ENCODE peak calls at places on chromosomes 1 and 21, in ten cellular contexts. H, K, N, Z, J, D, Q, V, B and O are unnamed samples.

GRCh38 chr1:237864338-237865244 is 26.1 kb downstream of the ZP4 start:
- DNase-seq in Q (peak), Z (no peak), B (peak), D (peak), H (no peak), N (no peak), V (peak), K (peak), J (no peak), O (no peak)

GRCh38 chr1:58006421-58007032 is 540.0 kb downstream of the OMA1 start:
- DNase-seq in K (no peak), D (no peak), Q (no peak), V (no peak), H (no peak), J (no peak), N (no peak), Z (no peak), B (no peak), O (no peak)

GRCh38 chr1:179080866-179081695 is 789 bp upstream of the TOR3A start:
- DNase-seq in V (no peak), D (no peak), J (peak), Z (no peak), H (no peak), B (no peak), N (peak), K (peak), Q (no peak), O (no peak)

GRCh38 chr1:17010601-17011438 is 908 bp downstream of the ATP13A2 start:
- DNase-seq in K (no peak), N (no peak), B (peak), Q (peak), H (peak), V (peak), Z (no peak), J (no peak), D (peak), O (peak)

GRCh38 chr1:98674075-98674781 is 12.7 kb downstream of the SNX7 start:
- DNase-seq in J (no peak), N (no peak), D (peak), Z (no peak), V (no peak), Q (no peak), H (no peak), B (no peak), K (no peak), O (no peak)

GRCh38 chr1:38818706-38819439 is 40.7 kb downstream of the RRAGC start:
- DNase-seq in Z (no peak), K (no peak), V (no peak), N (no peak), J (no peak), B (no peak), Q (no peak), D (no peak), H (no peak), O (no peak)

GRCh38 chr1:111197598-111198289 is 2.7 kb downstream of the DENND2D start:
- DNase-seq in Q (no peak), J (peak), D (peak), B (no peak), H (no peak), Z (no peak), K (no peak), N (peak), V (no peak), O (no peak)

GRCh38 chr1:21861602-21862429 is 49.8 kb downstream of the LDLRAD2 start:
- DNase-seq in V (no peak), N (no peak), K (no peak), H (no peak), Z (no peak), D (peak), B (no peak), Q (peak), J (no peak), O (no peak)

GRCh38 chr1:115952547-115952946 is 23.8 kb upstream of the SLC22A15 start:
- DNase-seq in D (no peak), H (no peak), B (peak), K (no peak), V (no peak), Q (no peak), Z (no peak), J (no peak), N (no peak), O (no peak)

GRCh38 chr1:158969166-158969565 is 37.8 kb downstream of the PYHIN1 start:
- DNase-seq in V (no peak), J (no peak), Z (no peak), B (no peak), N (no peak), Q (no peak), K (no peak), D (no peak), H (no peak), O (no peak)

GRCh38 chr1:8671313-8671917 is 146.0 kb downstream of the RERE start:
- DNase-seq in B (peak), Z (no peak), H (peak), J (no peak), N (no peak), Q (peak), K (peak), V (peak), D (peak), O (no peak)

GRCh38 chr1:231750296-231750695 is 123.7 kb downstream of the DISC1 start:
- DNase-seq in V (no peak), K (no peak), H (no peak), Q (no peak), J (no peak), B (no peak), N (no peak), D (no peak), Z (no peak), O (no peak)

GRCh38 chr1:7402548-7402850 is 368.6 kb upstream of the VAMP3 start:
- DNase-seq in Z (no peak), N (no peak), Q (no peak), B (no peak), K (no peak), J (no peak), D (no peak), V (no peak), H (no peak), O (no peak)

GRCh38 chr1:71037829-71038620 is 9.6 kb downstream of the PTGER3 start:
- DNase-seq in Q (no peak), D (no peak), K (no peak), J (no peak), V (no peak), B (no peak), H (no peak), N (no peak), Z (no peak), O (no peak)

GRCh38 chr1:28247603-28248272 is 11.6 kb upstream of the SESN2 start:
- DNase-seq in J (no peak), D (no peak), K (no peak), B (no peak), Z (no peak), Q (no peak), H (no peak), N (no peak), V (no peak), O (no peak)

GRCh38 chr1:9760824-9761223 is 62.9 kb downstream of the CLSTN1 start:
- DNase-seq in Z (no peak), D (no peak), B (no peak), N (no peak), Q (no peak), J (no peak), H (no peak), V (no peak), K (no peak), O (no peak)

GRCh38 chr1:245599413-245600174 is 444.8 kb downstream of the KIF26B start:
- DNase-seq in Z (no peak), N (no peak), J (no peak), K (no peak), D (peak), B (peak), V (no peak), Q (peak), H (no peak), O (no peak)

GRCh38 chr1:241695454-241696171 is 43.5 kb downstream of the WDR64 start:
- DNase-seq in N (no peak), V (no peak), B (no peak), J (no peak), H (no peak), Q (no peak), D (no peak), Z (no peak), K (no peak), O (no peak)

GRCh38 chr1:150562384-150563339 is 13.5 kb downstream of the ADAMTSL4 start:
- DNase-seq in H (no peak), J (peak), N (peak), K (peak), Q (no peak), D (no peak), B (no peak), Z (no peak), V (no peak), O (no peak)

GRCh38 chr1:214404571-214405213 is 123.7 kb downstream of the SMYD2 start:
- DNase-seq in B (no peak), J (no peak), N (no peak), Q (no peak), V (no peak), D (no peak), K (peak), H (no peak), Z (no peak), O (no peak)

GRCh38 chr1:204837440-204838084 is 33.1 kb upstream of the NFASC start:
- DNase-seq in J (no peak), Q (peak), Z (no peak), B (peak), D (peak), N (no peak), H (no peak), K (peak), V (no peak), O (no peak)

GRCh38 chr1:30846587-30846986 is 62.0 kb downstream of the SDC3 start:
- DNase-seq in Z (no peak), Q (no peak), D (no peak), K (no peak), N (no peak), B (no peak), V (no peak), H (no peak), J (no peak), O (no peak)

GRCh38 chr1:201016943-201017827 is 6.3 kb downstream of the KIF21B start:
- DNase-seq in K (no peak), B (no peak), H (no peak), Q (no peak), V (no peak), N (no peak), J (no peak), D (no peak), Z (no peak), O (no peak)

GRCh38 chr21:23951251-23951650 is 1656.0 kb downstream of the MRPL39 start:
- DNase-seq in N (no peak), Q (no peak), B (no peak), V (no peak), H (no peak), K (no peak), D (no peak), J (no peak), Z (no peak), O (no peak)

GRCh38 chr1:109579044-109579443 is 30.6 kb downstream of the GNAI3 start:
- DNase-seq in J (no peak), H (no peak), V (no peak), N (no peak), Q (peak), B (no peak), K (no peak), D (peak), Z (no peak), O (no peak)

GRCh38 chr1:109208847-109209463 is 4.8 kb upstream of the SARS1 start:
- DNase-seq in B (no peak), Q (no peak), K (no peak), N (no peak), Z (no peak), H (no peak), J (no peak), D (no peak), V (no peak), O (no peak)

GRCh38 chr1:114549137-114549536 is 32.3 kb downstream of the BCAS2 start:
- DNase-seq in Q (no peak), V (no peak), J (no peak), B (no peak), D (no peak), H (no peak), K (no peak), N (no peak), Z (no peak), O (no peak)

GRCh38 chr1:58249729-58250586 is 296.6 kb downstream of the OMA1 start:
- DNase-seq in H (no peak), N (no peak), V (no peak), D (peak), Z (no peak), J (no peak), Q (peak), B (no peak), K (no peak), O (no peak)

GRCh38 chr1:99650021-99650420 is 4.1 kb downstream of the PALMD start:
- DNase-seq in Q (no peak), B (no peak), Z (no peak), N (no peak), K (no peak), V (no peak), H (peak), D (no peak), J (no peak), O (no peak)

GRCh38 chr1:157040802-157041201 is 4.7 kb downstream of the ARHGEF11 start:
- DNase-seq in H (no peak), N (no peak), B (no peak), V (no peak), J (no peak), Q (peak), D (peak), K (no peak), Z (no peak), O (no peak)

GRCh38 chr1:119582801-119583200 is 65.3 kb downstream of the ZNF697 start:
- DNase-seq in D (peak), N (no peak), B (peak), J (no peak), K (peak), Z (no peak), V (peak), H (no peak), Q (peak), O (no peak)

GRCh38 chr1:232844791-232845190 is 39.6 kb downstream of the MAP10 start:
- DNase-seq in B (no peak), V (no peak), N (no peak), K (no peak), Z (no peak), J (no peak), Q (no peak), D (no peak), H (no peak), O (no peak)

GRCh38 chr1:156803086-156803851 is 13.4 kb downstream of the SH2D2A start:
- DNase-seq in N (no peak), H (no peak), V (no peak), Z (no peak), Q (no peak), B (no peak), D (no peak), K (no peak), J (no peak), O (no peak)

GRCh38 chr1:115727706-115728249 is 40.7 kb downstream of the CASQ2 start:
- DNase-seq in J (no peak), D (peak), H (no peak), Q (peak), K (no peak), N (no peak), B (peak), Z (no peak), V (no peak), O (no peak)

GRCh38 chr1:26044971-26045711 is 777 bp downstream of the SLC30A2 start:
- DNase-seq in H (no peak), V (no peak), J (no peak), Q (no peak), N (no peak), Z (no peak), B (peak), K (no peak), D (no peak), O (no peak)